ENCODE peak calls at places on chromosomes 7 and 10, in five cellular contexts. J is tibial nerve, B is cardiac muscle cell, V is cardiac fibroblast, C is HAP-1. W is an unnamed sample.

GRCh38 chr10:6843477-6843876 is 263.4 kb upstream of the PRKCQ start:
- DNase-seq in J (no peak), B (no peak), V (no peak), C (no peak), W (no peak)

GRCh38 chr7:130124711-130125110 is 54.4 kb downstream of the KLHDC10 start:
- DNase-seq in J (no peak), B (no peak), V (no peak), C (no peak), W (no peak)

GRCh38 chr7:121519548-121520521 is 123.7 kb upstream of the FAM3C start:
- DNase-seq in J (no peak), B (no peak), V (peak; percentile 92), C (no peak), W (no peak)

GRCh38 chr7:45977256-45977655 is 56.2 kb upstream of the IGFBP3 start:
- DNase-seq in J (no peak), B (no peak), V (no peak), C (no peak), W (no peak)

GRCh38 chr10:93150289-93150688 is 76.6 kb downstream of the CYP26A1 start:
- DNase-seq in J (no peak), B (no peak), V (peak; percentile 21), C (no peak), W (no peak)

GRCh38 chr7:139044813-139045794 is 9.3 kb upstream of the ZC3HAV1L start:
- DNase-seq in J (no peak), B (no peak), V (no peak), C (no peak), W (no peak)

GRCh38 chr7:131600578-131600977 is 44.1 kb upstream of the PODXL start:
- DNase-seq in J (no peak), B (no peak), V (peak; percentile 35), C (peak; percentile 85), W (no peak)

GRCh38 chr7:103009466-103010219 is 65.0 kb downstream of the FBXL13 start:
- DNase-seq in J (no peak), B (no peak), V (no peak), C (no peak), W (no peak)

GRCh38 chr10:12349628-12350166 is 350 bp downstream of the CAMK1D start:
- DNase-seq in J (no peak), B (no peak), V (no peak), C (peak; percentile 40), W (no peak)

GRCh38 chr7:144006029-144006428 is 5.9 kb downstream of the OR6B1 start:
- DNase-seq in J (no peak), B (no peak), V (no peak), C (no peak), W (no peak)

GRCh38 chr10:30833625-30833970 is 198.1 kb downstream of the ZNF438 start:
- DNase-seq in J (no peak), B (no peak), V (no peak), C (no peak), W (no peak)

GRCh38 chr10:114821915-114822770 is 563 bp downstream of the FHIP2A start:
- DNase-seq in J (no peak), B (peak; percentile 70), V (peak; percentile 42), C (peak; percentile 50), W (peak; percentile 65)
- H3K4me3 ChIP-seq in J (peak overlapping the region; percentile 83), B (peak overlapping the region; percentile 99), V (peak overlapping the region; percentile 71), C (peak overlapping the region; percentile 49), W (peak overlapping the region; percentile 88)

DNA sequence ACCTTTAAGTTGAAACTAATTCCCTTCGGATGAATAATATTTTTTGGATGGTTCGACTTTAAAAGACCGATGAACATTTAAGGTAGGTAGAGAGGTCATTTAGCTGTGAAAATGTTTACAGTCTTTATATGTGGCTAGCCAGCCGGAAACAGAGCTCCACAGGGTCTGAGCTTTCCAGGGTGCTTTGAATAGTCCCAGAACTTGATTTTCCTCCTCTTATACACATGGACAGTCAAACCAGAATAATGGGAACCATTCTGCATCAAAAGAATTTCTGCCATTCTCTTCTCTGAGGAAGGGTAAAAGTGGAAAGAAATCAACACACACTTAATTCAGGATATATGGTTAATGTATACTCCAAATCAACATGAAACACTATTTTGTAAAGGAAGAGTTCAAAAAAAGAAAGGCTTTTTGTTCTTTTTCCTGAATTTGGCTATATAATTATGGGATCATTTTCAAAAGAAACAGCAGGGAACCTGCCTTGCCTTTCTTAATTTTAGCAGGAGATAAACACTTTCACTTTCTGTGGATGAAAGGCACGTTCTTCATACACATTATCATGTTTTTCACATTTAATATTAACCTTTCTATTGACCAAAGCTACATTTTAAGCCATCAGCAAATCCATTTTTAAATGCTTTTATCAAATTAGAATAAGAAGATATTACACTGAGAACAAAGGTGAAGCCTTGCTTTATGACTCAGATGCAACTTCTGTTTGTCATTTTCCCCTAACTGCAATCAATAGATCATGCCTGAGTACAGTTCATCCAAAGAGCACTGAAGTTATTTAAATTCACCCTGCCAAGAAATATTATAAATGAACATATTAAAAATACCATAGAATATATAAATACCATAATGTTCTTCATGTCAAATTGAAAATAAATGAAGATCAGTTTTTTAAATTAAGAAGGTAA is 307.3 kb downstream of the THSD7A start:
- DNase-seq in J (no peak), B (no peak), V (no peak), C (no peak), W (no peak)
- H3K4me3 ChIP-seq in J (no peak overlapping the region), B (no peak overlapping the region), V (no peak overlapping the region), C (no peak overlapping the region), W (no peak overlapping the region)

GRCh38 chr7:35599061-35599460 is 95.9 kb downstream of the HERPUD2 start:
- DNase-seq in J (no peak), B (no peak), V (no peak), C (no peak), W (no peak)
- H3K4me3 ChIP-seq in J (no peak overlapping the region), B (no peak overlapping the region), V (no peak overlapping the region), C (no peak overlapping the region), W (no peak overlapping the region)

GRCh38 chr7:30841025-30841735 is 70.0 kb downstream of the MINDY4 start:
- DNase-seq in J (no peak), B (no peak), V (no peak), C (no peak), W (no peak)
- H3K4me3 ChIP-seq in J (no peak overlapping the region), B (no peak overlapping the region), V (no peak overlapping the region), C (no peak overlapping the region), W (no peak overlapping the region)

DNA sequence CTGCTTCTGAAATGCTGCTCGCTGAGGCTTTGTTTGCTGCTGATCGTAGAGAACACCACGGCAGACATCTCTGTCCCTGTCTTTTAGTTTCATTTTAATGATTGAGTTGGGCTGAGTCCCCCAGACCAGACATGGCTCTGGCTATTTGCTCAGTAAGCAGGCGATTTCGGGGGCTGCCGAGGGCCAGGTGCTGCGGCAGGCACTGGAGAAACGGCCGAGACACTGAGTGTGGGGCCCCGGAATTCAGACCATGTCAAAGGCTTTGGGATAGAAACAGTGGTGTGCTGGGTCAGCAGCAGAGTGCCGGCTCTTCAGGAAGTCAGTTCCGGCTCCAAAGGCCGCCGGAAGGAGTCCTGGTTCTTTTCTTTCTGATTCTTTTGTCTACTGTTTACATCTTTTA is 5.0 kb downstream of the LRRC27 start:
- DNase-seq in J (no peak), B (no peak), V (peak; percentile 33), C (peak; percentile 53), W (no peak)
- H3K4me3 ChIP-seq in J (peak overlapping the region; percentile 22), B (no peak overlapping the region), V (peak overlapping the region; percentile 8), C (peak overlapping the region; percentile 22), W (peak overlapping the region; percentile 49)

GRCh38 chr10:125151824-125152634 is 8.3 kb downstream of the CTBP2 start:
- DNase-seq in J (no peak), B (no peak), V (no peak), C (peak; percentile 58), W (no peak)

GRCh38 chr10:125153693-125154490 is 6.5 kb downstream of the CTBP2 start:
- DNase-seq in J (no peak), B (no peak), V (peak; percentile 43), C (peak; percentile 79), W (no peak)

GRCh38 chr10:125149278-125150047 is 10.9 kb downstream of the CTBP2 start:
- DNase-seq in J (peak; percentile 55), B (no peak), V (peak; percentile 88), C (peak; percentile 51), W (no peak)

GRCh38 chr10:125152646-125153368 is 7.6 kb downstream of the CTBP2 start:
- DNase-seq in J (no peak), B (no peak), V (no peak), C (no peak), W (no peak)

DNA sequence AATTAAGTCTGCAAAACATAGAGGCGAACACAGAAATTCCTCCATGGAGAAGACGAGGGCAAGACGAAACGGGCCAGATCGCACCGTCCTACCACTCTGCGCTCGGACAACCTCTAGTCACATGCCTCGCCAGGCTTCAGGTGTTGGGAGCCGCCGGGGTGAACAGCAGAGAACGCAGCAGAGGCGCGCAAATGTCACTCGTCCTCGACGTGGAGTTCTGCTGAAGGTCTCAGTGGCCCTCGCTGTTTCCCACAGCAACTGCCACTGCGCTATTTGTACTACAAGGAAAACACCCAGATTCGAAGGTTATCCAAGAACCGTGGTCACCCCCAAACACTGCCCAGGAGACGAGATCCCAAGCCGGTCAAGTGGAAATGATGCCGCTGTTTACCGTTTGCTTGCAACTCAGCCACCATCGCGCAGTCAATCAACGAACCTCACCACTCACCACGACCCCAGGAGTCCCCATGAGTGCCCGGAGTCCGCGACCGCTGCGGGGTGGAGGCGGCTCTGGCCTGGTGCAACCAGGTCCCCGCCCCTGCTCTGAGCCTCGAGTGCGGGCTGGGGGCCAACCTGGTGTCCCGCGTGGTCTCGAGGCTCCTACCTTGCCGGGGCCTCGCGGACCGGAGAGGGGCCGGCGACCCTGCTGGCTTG is 9.1 kb downstream of the CTBP2 start:
- DNase-seq in J (no peak), B (no peak), V (no peak), C (no peak), W (no peak)
- H3K4me3 ChIP-seq in J (no peak overlapping the region), B (no peak overlapping the region), V (no peak overlapping the region), C (no peak overlapping the region), W (no peak overlapping the region)

GRCh38 chr7:116512524-116513188 is 12.2 kb upstream of the CAV1 start:
- DNase-seq in J (no peak), B (no peak), V (peak; percentile 63), C (no peak), W (no peak)

GRCh38 chr7:116510795-116511194 is 11.3 kb downstream of the CAV2 start:
- DNase-seq in J (no peak), B (no peak), V (no peak), C (no peak), W (no peak)

GRCh38 chr7:116515584-116515983 is 9.3 kb upstream of the CAV1 start:
- DNase-seq in J (no peak), B (no peak), V (no peak), C (no peak), W (no peak)

GRCh38 chr7:116509982-116510579 is 10.5 kb downstream of the CAV2 start:
- DNase-seq in J (no peak), B (no peak), V (no peak), C (no peak), W (no peak)

GRCh38 chr7:116511552-116512523 is 12.3 kb downstream of the CAV2 start:
- DNase-seq in J (no peak), B (no peak), V (peak; percentile 72), C (no peak), W (peak; percentile 19)
- H3K4me3 ChIP-seq in J (peak overlapping the region; percentile 42), B (no peak overlapping the region), V (peak overlapping the region; percentile 1), C (no peak overlapping the region), W (peak overlapping the region; percentile 37)